ENCODE peak calls at places on chromosomes 11 and 22, in five cellular contexts. J is NCI-H1436; E is KG1; I is astrocyte of the spinal cord; K is stimulated activated CD8-positive, alpha-beta memory T cell treated with anti-CD3 and anti-CD28 coated beads, Interleukin-15, amount 100 ng/mL, for 1 hour. M is an unnamed sample.

GRCh38 chr22:30665266-30665665 is 2.4 kb downstream of the DUSP18 start:
- DNase-seq in E (no peak), I (no peak), K (no peak), J (no peak), M (no peak)

GRCh38 chr11:63892233-63892632 is 24.7 kb downstream of the RCOR2 start:
- DNase-seq in I (peak), E (no peak), J (no peak), K (no peak), M (peak)

GRCh38 chr11:32426819-32427615 is 8.3 kb downstream of the WT1 start:
- DNase-seq in E (no peak), I (no peak), K (no peak), J (no peak), M (no peak)

GRCh38 chr11:129090056-129090455 is 102.1 kb downstream of the ARHGAP32 start:
- DNase-seq in E (no peak), I (peak), K (no peak), J (no peak), M (peak)

GRCh38 chr22:36223504-36223903 is 15.8 kb downstream of the APOL2 start:
- DNase-seq in I (no peak), K (no peak), J (no peak), E (no peak), M (no peak)

GRCh38 chr11:71080239-71081097 is 171.9 kb downstream of the SHANK2 start:
- DNase-seq in J (peak), E (peak), I (peak), K (no peak), M (peak)

GRCh38 chr11:2750601-2751522 is 51.1 kb upstream of the KCNQ1OT1 start:
- DNase-seq in I (no peak), J (peak), E (no peak), K (no peak), M (peak)

GRCh38 chr11:109946322-109946846 is 146.8 kb upstream of the ZC3H12C start:
- DNase-seq in E (peak), J (peak), I (peak), K (peak), M (peak)

GRCh38 chr22:22462813-22463567 is 45.6 kb downstream of the ZNF280B start:
- DNase-seq in K (no peak), J (no peak), E (no peak), I (no peak), M (no peak)

GRCh38 chr22:50170453-50171318 is at the start of gene PANX2:
- DNase-seq in J (peak), K (no peak), E (no peak), I (no peak), M (no peak)